ENCODE peak calls at places on chromosomes 16 and 17, in four cellular contexts. V is IMR-90, S is HCT116, Y is A549. K is an unnamed sample.

GRCh38 chr17:77145635-77146632 is 5.2 kb downstream of the SEC14L1 start:
- DNase-seq in V (peak; percentile 76), S (no peak), Y (no peak), K (no peak)

GRCh38 chr17:79072544-79072943 is 2.1 kb upstream of the ENGASE start:
- DNase-seq in V (no peak), S (no peak), Y (no peak), K (no peak)

GRCh38 chr17:76027159-76027839 is at the start of gene EVPL:
- DNase-seq in V (no peak), S (peak; percentile 85), Y (peak; percentile 62), K (no peak)

GRCh38 chr17:42183741-42184711 is 1.2 kb downstream of the HCRT start:
- DNase-seq in V (peak; percentile 63), S (peak; percentile 26), Y (peak; percentile 78), K (peak; percentile 97)

GRCh38 chr17:74677558-74678466 is 34.9 kb downstream of the CD300LF start:
- DNase-seq in V (peak; percentile 2), S (no peak), Y (peak; percentile 33), K (no peak)

GRCh38 chr17:77264617-77265230 is 124.0 kb downstream of the SEC14L1 start:
- DNase-seq in V (no peak), S (no peak), Y (no peak), K (no peak)

GRCh38 chr16:75193730-75194444 is 13.1 kb downstream of the CTRB2 start:
- DNase-seq in V (no peak), S (no peak), Y (no peak), K (no peak)

GRCh38 chr16:15811778-15812750 is 44.8 kb downstream of the MYH11 start:
- DNase-seq in V (peak; percentile 86), S (no peak), Y (no peak), K (no peak)

GRCh38 chr17:68260051-68260762 is 12.4 kb downstream of the AMZ2 start:
- DNase-seq in V (no peak), S (no peak), Y (no peak), K (no peak)

GRCh38 chr17:3398310-3398709 is at the start of gene OR1E1:
- DNase-seq in V (no peak), S (no peak), Y (no peak), K (no peak)

GRCh38 chr17:31740611-31741082 is 118.4 kb downstream of the COPRS start:
- DNase-seq in V (peak; percentile 91), S (no peak), Y (no peak), K (no peak)
- TF ChIP-seq RAD21 in V (no peak), S (no peak), Y (no peak), K (no peak)

GRCh38 chr17:27488263-27488662 is 32.0 kb downstream of the KSR1 start:
- DNase-seq in V (no peak), S (no peak), Y (no peak), K (no peak)
- TF ChIP-seq RAD21 in V (no peak), S (no peak), Y (no peak), K (no peak)

DNA sequence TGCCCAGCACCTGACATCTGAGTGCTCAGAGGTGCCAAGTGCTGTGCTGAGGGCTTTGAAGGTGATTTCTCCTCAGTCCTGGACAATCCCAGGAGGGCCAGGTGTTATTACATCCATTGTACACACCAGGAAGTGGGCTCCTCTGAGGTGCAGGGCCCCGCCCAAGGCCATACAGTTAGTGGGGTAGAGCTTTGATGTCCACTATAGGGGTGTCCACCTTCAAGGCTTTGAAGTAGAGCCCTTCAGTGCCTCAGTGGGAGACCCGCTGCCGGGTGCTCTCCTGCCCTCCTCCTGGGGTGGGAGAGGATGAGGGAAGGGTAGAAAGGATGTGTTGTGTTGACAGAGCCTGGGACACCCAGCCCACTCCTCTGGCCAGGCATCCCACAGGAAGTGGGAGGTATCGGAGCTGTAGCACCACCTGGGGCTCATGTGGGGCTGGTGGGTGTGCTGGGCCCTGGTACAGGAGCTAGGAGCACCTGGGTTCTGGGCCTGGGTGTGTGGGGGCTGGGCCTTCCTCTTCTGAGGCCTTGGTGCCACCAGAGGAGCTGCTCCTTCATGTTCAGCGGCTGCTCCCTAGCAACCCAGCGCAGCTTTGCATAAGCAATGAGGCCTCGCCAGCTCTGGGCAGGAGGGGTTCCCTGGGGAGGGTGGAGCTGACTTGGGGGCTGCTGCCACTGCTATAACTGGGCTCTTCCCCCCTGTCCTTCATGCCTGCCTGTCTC is 7.4 kb downstream of the LASP1 start:
- DNase-seq in V (no peak), S (no peak), Y (no peak), K (no peak)
- TF ChIP-seq RAD21 in V (no peak), S (no peak), Y (no peak), K (no peak)

GRCh38 chr17:31073411-31073810 is 21.4 kb upstream of the NF1 start:
- DNase-seq in V (no peak), S (no peak), Y (no peak), K (no peak)

GRCh38 chr17:31074772-31075538 is 19.8 kb upstream of the NF1 start:
- DNase-seq in V (peak; percentile 75), S (no peak), Y (peak; percentile 50), K (no peak)

GRCh38 chr17:31079731-31080130 is 15.0 kb upstream of the NF1 start:
- DNase-seq in V (no peak), S (no peak), Y (no peak), K (no peak)

DNA sequence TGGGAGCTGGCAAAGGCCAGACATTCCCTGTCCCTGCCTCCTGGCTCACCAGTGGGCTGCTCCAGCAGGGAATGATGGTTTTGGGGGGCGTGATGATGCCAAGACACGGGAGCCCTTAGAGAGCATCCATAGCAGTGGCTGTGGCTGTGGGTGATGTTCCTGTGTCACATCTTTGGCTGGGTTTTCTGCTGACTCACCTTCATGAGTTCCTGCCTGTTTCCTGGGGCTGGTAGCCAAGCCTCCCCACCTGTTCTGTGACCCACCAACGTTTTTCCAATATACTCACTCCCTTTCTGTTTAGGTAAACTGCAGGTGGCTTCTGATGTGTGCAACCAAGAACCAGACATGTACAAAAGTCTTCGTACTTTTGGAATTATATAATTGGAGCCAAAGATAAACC is 16.5 kb upstream of the NF1 start:
- DNase-seq in V (peak; percentile 18), S (no peak), Y (no peak), K (peak; percentile 16)
- TF ChIP-seq RAD21 in V (no peak), S (no peak), Y (no peak), K (no peak)